ENCODE peak calls at places on chromosomes 6 and 20, in five cellular contexts. R, N, E, D and Y are unnamed samples.

GRCh38 chr20:2585811-2586210 is 49.4 kb downstream of the TMC2 start:
- DNase-seq in D (peak; percentile 72), R (no peak), E (no peak), N (peak; percentile 78), Y (no peak)

GRCh38 chr6:20978176-20978614 is 443.9 kb downstream of the CDKAL1 start:
- DNase-seq in D (peak; percentile 91), E (no peak), R (no peak), N (peak; percentile 90), Y (no peak)

GRCh38 chr6:131103296-131103695 is 32.0 kb upstream of the AKAP7 start:
- DNase-seq in R (no peak), N (no peak), D (no peak), E (no peak), Y (no peak)

GRCh38 chr6:47153066-47153755 is 111.1 kb upstream of the ADGRF1 start:
- DNase-seq in N (no peak), R (no peak), E (no peak), D (peak; percentile 33), Y (no peak)

GRCh38 chr20:63005240-63005861 is 1.4 kb downstream of the BHLHE23 start:
- DNase-seq in E (no peak), R (no peak), N (no peak), D (no peak), Y (no peak)

GRCh38 chr6:56542367-56543331 is 100.0 kb downstream of the DST start:
- DNase-seq in N (peak; percentile 99), R (peak; percentile 88), E (peak; percentile 93), D (peak; percentile 98), Y (peak; percentile 95)

GRCh38 chr6:81450180-81450579 is 302.3 kb downstream of the TENT5A start:
- DNase-seq in N (peak; percentile 87), R (no peak), E (peak; percentile 80), D (peak; percentile 67), Y (no peak)

GRCh38 chr6:48986803-48987202 is 476.2 kb downstream of the MMUT start:
- DNase-seq in E (no peak), N (no peak), D (no peak), R (no peak), Y (no peak)

GRCh38 chr6:111774346-111774703 is 98.9 kb downstream of the FYN start:
- DNase-seq in D (no peak), E (no peak), N (no peak), R (no peak), Y (no peak)

GRCh38 chr6:2021713-2022125 is 223.7 kb downstream of the GMDS start:
- DNase-seq in N (peak; percentile 89), E (no peak), D (peak; percentile 77), R (peak; percentile 74), Y (peak; percentile 13)

GRCh38 chr6:32852844-32853540 is 512 bp downstream of the TAP1 start:
- DNase-seq in E (no peak), N (peak; percentile 43), D (peak; percentile 18), R (no peak), Y (peak; percentile 32)

GRCh38 chr6:169589293-169589692 is 112.5 kb downstream of the WDR27 start:
- DNase-seq in R (no peak), E (no peak), D (no peak), N (peak; percentile 6), Y (no peak)

GRCh38 chr20:50286609-50287008 is 96.0 kb downstream of the CEBPB start:
- DNase-seq in D (peak; percentile 88), N (peak; percentile 94), E (no peak), R (no peak), Y (peak; percentile 61)

GRCh38 chr20:63420359-63421093 is 51.9 kb downstream of the KCNQ2 start:
- DNase-seq in N (no peak), E (no peak), R (no peak), D (no peak), Y (no peak)

GRCh38 chr6:148349466-148349865 is 6.8 kb downstream of the SASH1 start:
- DNase-seq in E (no peak), R (no peak), N (no peak), D (no peak), Y (no peak)

GRCh38 chr6:128889870-128890269 is 6.9 kb downstream of the LAMA2 start:
- DNase-seq in D (no peak), R (no peak), N (no peak), E (no peak), Y (no peak)

GRCh38 chr20:62493253-62493885 is 17.6 kb upstream of the GATA5 start:
- DNase-seq in R (no peak), E (no peak), D (no peak), N (no peak), Y (no peak)

GRCh38 chr20:39874049-39874893 is 814.8 kb downstream of the MAFB start:
- DNase-seq in E (peak; percentile 24), R (peak; percentile 46), N (peak; percentile 50), D (peak; percentile 89), Y (no peak)

GRCh38 chr6:85867595-85867994 is 224.9 kb upstream of the SYNCRIP start:
- DNase-seq in R (no peak), N (no peak), E (no peak), D (no peak), Y (peak; percentile 52)

GRCh38 chr20:3798908-3799248 is 2.8 kb downstream of the CDC25B start:
- DNase-seq in N (no peak), R (no peak), E (no peak), D (no peak), Y (no peak)

GRCh38 chr6:16179970-16180431 is 51.1 kb downstream of the MYLIP start:
- DNase-seq in D (no peak), R (no peak), E (no peak), N (no peak), Y (no peak)

GRCh38 chr6:140445474-140446004 is 1071.1 kb upstream of the CITED2 start:
- DNase-seq in E (no peak), N (peak; percentile 62), D (peak; percentile 53), R (no peak), Y (no peak)

GRCh38 chr6:92930212-92930611 is 489.1 kb downstream of the EPHA7 start:
- DNase-seq in R (no peak), D (no peak), N (no peak), E (no peak), Y (no peak)

GRCh38 chr20:34954905-34955231 is 738 bp downstream of the GSS start:
- DNase-seq in E (peak; percentile 26), D (peak; percentile 42), N (no peak), R (no peak), Y (peak; percentile 70)